ENCODE peak calls at places on chromosomes 11 and 22, in four cellular contexts. L is fibroblast of villous mesenchyme, Q is thyroid gland, E is transverse colon. R is an unnamed sample.

GRCh38 chr22:47601666-47602065 is 839.2 kb downstream of the TBC1D22A start:
- DNase-seq in L (no peak), Q (no peak), E (no peak), R (no peak)

GRCh38 chr11:64558065-64558745 is 32.8 kb upstream of the SLC22A12 start:
- DNase-seq in L (no peak), Q (peak), E (no peak), R (no peak)

GRCh38 chr11:75633409-75634011 is 35.3 kb downstream of the MAP6 start:
- DNase-seq in L (no peak), Q (no peak), E (no peak), R (no peak)

GRCh38 chr11:69278091-69278867 is 15.7 kb upstream of the MYEOV start:
- DNase-seq in L (no peak), Q (peak), E (peak), R (no peak)

GRCh38 chr11:61718613-61719302 is 33.7 kb upstream of the MYRF start:
- DNase-seq in L (peak), Q (peak), E (no peak), R (peak)

GRCh38 chr22:33332538-33332937 is 274.4 kb upstream of the SYN3 start:
- DNase-seq in L (no peak), Q (no peak), E (peak), R (no peak)

GRCh38 chr11:123473941-123474668 is 44.0 kb downstream of the GRAMD1B start:
- DNase-seq in L (peak), Q (no peak), E (no peak), R (peak)

GRCh38 chr11:78564037-78564888 is 10.4 kb downstream of the NARS2 start:
- DNase-seq in L (peak), Q (no peak), E (peak), R (peak)

GRCh38 chr11:61607920-61608599 is 27.2 kb upstream of the SYT7 start:
- DNase-seq in L (peak), Q (no peak), E (no peak), R (no peak)

GRCh38 chr11:100759106-100759505 is 72.0 kb downstream of the ARHGAP42 start:
- DNase-seq in L (no peak), Q (no peak), E (no peak), R (no peak)

GRCh38 chr11:11960687-11961086 is 47.7 kb downstream of the DKK3 start:
- DNase-seq in L (no peak), Q (no peak), E (no peak), R (peak)

GRCh38 chr11:47375546-47376085 is 2.7 kb downstream of the SPI1 start:
- DNase-seq in L (no peak), Q (no peak), E (no peak), R (no peak)

GRCh38 chr11:120540744-120541143 is 29.2 kb downstream of the GRIK4 start:
- DNase-seq in L (peak), Q (peak), E (no peak), R (no peak)

GRCh38 chr11:23866641-23867040 is 630.2 kb upstream of the LUZP2 start:
- DNase-seq in L (no peak), Q (no peak), E (no peak), R (no peak)

GRCh38 chr11:19393941-19394340 is 153.2 kb upstream of the E2F8 start:
- DNase-seq in L (peak), Q (no peak), E (no peak), R (peak)

GRCh38 chr22:20533879-20534265 is 26.5 kb downstream of the MED15 start:
- DNase-seq in L (no peak), Q (no peak), E (no peak), R (no peak)

GRCh38 chr22:17842386-17842785 is 68.1 kb upstream of the BID start:
- DNase-seq in L (peak), Q (no peak), E (peak), R (no peak)

GRCh38 chr11:72735495-72736027 is 16.6 kb downstream of the ARAP1 start:
- DNase-seq in L (peak), Q (peak), E (no peak), R (peak)

GRCh38 chr11:69637956-69638871 is 2.7 kb upstream of the CCND1 start:
- DNase-seq in L (peak), Q (peak), E (peak), R (peak)

GRCh38 chr11:61978703-61979661 is 11.5 kb upstream of the FTH1 start:
- DNase-seq in L (peak), Q (peak), E (no peak), R (peak)

GRCh38 chr11:113584371-113584770 is 109.2 kb upstream of the DRD2 start:
- DNase-seq in L (no peak), Q (no peak), E (no peak), R (no peak)

GRCh38 chr22:30486661-30487115 is 14.9 kb upstream of the SEC14L3 start:
- DNase-seq in L (no peak), Q (no peak), E (no peak), R (no peak)

GRCh38 chr11:76291576-76292526 is 85.5 kb upstream of the WNT11 start:
- DNase-seq in L (no peak), Q (no peak), E (no peak), R (no peak)

GRCh38 chr22:45537734-45538181 is 35.1 kb downstream of the FBLN1 start:
- DNase-seq in L (peak), Q (peak), E (peak), R (peak)

GRCh38 chr11:76139317-76139716 is 67.0 kb downstream of the WNT11 start:
- DNase-seq in L (no peak), Q (no peak), E (no peak), R (no peak)

GRCh38 chr11:12690663-12691062 is 16.4 kb downstream of the TEAD1 start:
- DNase-seq in L (no peak), Q (no peak), E (no peak), R (no peak)